ENCODE peak calls at places on chromosomes 7 and 10, in six cellular contexts. One of them, this sample, is unnamed.

GRCh38 chr10:119413738-119414611 is 128.5 kb downstream of the RGS10 start:
- DNase-seq in RWPE1: no peak
- DNase-seq in fibroblast of mammary gland: peak; percentile 84
- DNase-seq in PC-3: no peak
- DNase-seq in EL: peak; percentile 21
- DNase-seq in stimulated activated effector memory CD8-positive, alpha-beta T cell treated with anti-CD3 and anti-CD28 coated beads, Interleukin-12 subunit alpha, Interleukin-12 subunit beta, amount 100 ng/mL, for 72 hours: no peak
- DNase-seq in this sample: no peak

GRCh38 chr10:59829024-59829423 is 75.8 kb upstream of the MRLN start:
- DNase-seq in stimulated activated effector memory CD8-positive, alpha-beta T cell treated with anti-CD3 and anti-CD28 coated beads, Interleukin-12 subunit alpha, Interleukin-12 subunit beta, amount 100 ng/mL, for 72 hours: no peak
- DNase-seq in EL: no peak
- DNase-seq in fibroblast of mammary gland: no peak
- DNase-seq in PC-3: no peak
- DNase-seq in RWPE1: no peak
- DNase-seq in this sample: no peak

GRCh38 chr10:102465466-102465865 is 14.1 kb upstream of the C10orf95 start:
- DNase-seq in PC-3: no peak
- DNase-seq in EL: no peak
- DNase-seq in stimulated activated effector memory CD8-positive, alpha-beta T cell treated with anti-CD3 and anti-CD28 coated beads, Interleukin-12 subunit alpha, Interleukin-12 subunit beta, amount 100 ng/mL, for 72 hours: no peak
- DNase-seq in fibroblast of mammary gland: no peak
- DNase-seq in RWPE1: no peak
- DNase-seq in this sample: no peak

GRCh38 chr10:121734517-121735137 is 136.4 kb upstream of the FGFR2 start:
- DNase-seq in stimulated activated effector memory CD8-positive, alpha-beta T cell treated with anti-CD3 and anti-CD28 coated beads, Interleukin-12 subunit alpha, Interleukin-12 subunit beta, amount 100 ng/mL, for 72 hours: no peak
- DNase-seq in fibroblast of mammary gland: peak; percentile 17
- DNase-seq in EL: peak; percentile 14
- DNase-seq in RWPE1: peak; percentile 55
- DNase-seq in PC-3: peak; percentile 37
- DNase-seq in this sample: peak; percentile 39

GRCh38 chr10:133159950-133160812 is at the start of gene KNDC1:
- DNase-seq in RWPE1: peak; percentile 75
- DNase-seq in fibroblast of mammary gland: peak; percentile 5
- DNase-seq in stimulated activated effector memory CD8-positive, alpha-beta T cell treated with anti-CD3 and anti-CD28 coated beads, Interleukin-12 subunit alpha, Interleukin-12 subunit beta, amount 100 ng/mL, for 72 hours: no peak
- DNase-seq in PC-3: no peak
- DNase-seq in EL: peak; percentile 17
- DNase-seq in this sample: peak; percentile 27

GRCh38 chr10:112973805-112974204 is 23.8 kb downstream of the TCF7L2 start:
- DNase-seq in fibroblast of mammary gland: no peak
- DNase-seq in EL: no peak
- DNase-seq in stimulated activated effector memory CD8-positive, alpha-beta T cell treated with anti-CD3 and anti-CD28 coated beads, Interleukin-12 subunit alpha, Interleukin-12 subunit beta, amount 100 ng/mL, for 72 hours: no peak
- DNase-seq in PC-3: no peak
- DNase-seq in RWPE1: no peak
- DNase-seq in this sample: no peak

GRCh38 chr7:2757361-2757903 is 69.4 kb downstream of the AMZ1 start:
- DNase-seq in EL: peak; percentile 69
- DNase-seq in RWPE1: peak; percentile 47
- DNase-seq in stimulated activated effector memory CD8-positive, alpha-beta T cell treated with anti-CD3 and anti-CD28 coated beads, Interleukin-12 subunit alpha, Interleukin-12 subunit beta, amount 100 ng/mL, for 72 hours: no peak
- DNase-seq in fibroblast of mammary gland: no peak
- DNase-seq in PC-3: peak; percentile 81
- DNase-seq in this sample: peak; percentile 61

GRCh38 chr10:71213761-71214440 is 1.5 kb downstream of the UNC5B start:
- DNase-seq in EL: peak; percentile 72
- DNase-seq in PC-3: no peak
- DNase-seq in stimulated activated effector memory CD8-positive, alpha-beta T cell treated with anti-CD3 and anti-CD28 coated beads, Interleukin-12 subunit alpha, Interleukin-12 subunit beta, amount 100 ng/mL, for 72 hours: no peak
- DNase-seq in RWPE1: peak; percentile 91
- DNase-seq in fibroblast of mammary gland: peak; percentile 89
- DNase-seq in this sample: peak; percentile 44

GRCh38 chr7:140683657-140684056 is 10.9 kb downstream of the ADCK2 start:
- DNase-seq in stimulated activated effector memory CD8-positive, alpha-beta T cell treated with anti-CD3 and anti-CD28 coated beads, Interleukin-12 subunit alpha, Interleukin-12 subunit beta, amount 100 ng/mL, for 72 hours: no peak
- DNase-seq in RWPE1: no peak
- DNase-seq in PC-3: no peak
- DNase-seq in EL: no peak
- DNase-seq in fibroblast of mammary gland: no peak
- DNase-seq in this sample: peak; percentile 57

GRCh38 chr10:78062296-78062695 is 28.6 kb downstream of the RPS24 start:
- DNase-seq in stimulated activated effector memory CD8-positive, alpha-beta T cell treated with anti-CD3 and anti-CD28 coated beads, Interleukin-12 subunit alpha, Interleukin-12 subunit beta, amount 100 ng/mL, for 72 hours: no peak
- DNase-seq in RWPE1: no peak
- DNase-seq in fibroblast of mammary gland: no peak
- DNase-seq in PC-3: no peak
- DNase-seq in EL: no peak
- DNase-seq in this sample: no peak

GRCh38 chr10:128009768-128010167 is 102.9 kb downstream of the PTPRE start:
- DNase-seq in EL: no peak
- DNase-seq in stimulated activated effector memory CD8-positive, alpha-beta T cell treated with anti-CD3 and anti-CD28 coated beads, Interleukin-12 subunit alpha, Interleukin-12 subunit beta, amount 100 ng/mL, for 72 hours: no peak
- DNase-seq in fibroblast of mammary gland: peak; percentile 44
- DNase-seq in PC-3: no peak
- DNase-seq in RWPE1: no peak
- DNase-seq in this sample: peak; percentile 70

GRCh38 chr10:133079836-133080682 is 7.7 kb upstream of the ADGRA1 start:
- DNase-seq in stimulated activated effector memory CD8-positive, alpha-beta T cell treated with anti-CD3 and anti-CD28 coated beads, Interleukin-12 subunit alpha, Interleukin-12 subunit beta, amount 100 ng/mL, for 72 hours: no peak
- DNase-seq in EL: no peak
- DNase-seq in fibroblast of mammary gland: no peak
- DNase-seq in RWPE1: peak; percentile 25
- DNase-seq in PC-3: no peak
- DNase-seq in this sample: no peak